ENCODE peak calls at places on chromosomes 7 and 10, in nine cellular contexts. Q is neural progenitor cell, C is heart right ventricle, X is tibial nerve, N is right cardiac atrium, D is PC-9, G is A549, B is spleen, S is dorsolateral prefrontal cortex. J is an unnamed sample.

GRCh38 chr7:144500225-144500624 is 96.7 kb upstream of the NOBOX start:
- DNase-seq in Q (no peak), D (no peak), C (no peak), N (no peak), S (no peak), X (no peak), G (no peak), B (no peak), J (no peak)

GRCh38 chr10:13924020-13924725 is 337.4 kb downstream of the PRPF18 start:
- DNase-seq in D (peak; percentile 37), C (no peak), S (no peak), X (no peak), N (no peak), Q (no peak), B (no peak), G (no peak), J (no peak)

GRCh38 chr7:149409889-149410288 is 51.0 kb downstream of the ZNF777 start:
- DNase-seq in X (no peak), G (no peak), N (no peak), D (no peak), Q (no peak), C (no peak), S (no peak), B (no peak), J (no peak)

GRCh38 chr10:47049906-47050305 is 138.7 kb downstream of the PTPN20 start:
- DNase-seq in G (no peak), N (no peak), X (no peak), S (no peak), Q (no peak), D (no peak), B (peak; percentile 55), C (no peak), J (no peak)

GRCh38 chr10:4095171-4095570 is 310.2 kb upstream of the KLF6 start:
- DNase-seq in X (no peak), S (no peak), D (no peak), B (no peak), C (no peak), G (no peak), Q (no peak), N (no peak), J (no peak)

GRCh38 chr7:149725916-149726315 is 47.5 kb downstream of the ZNF467 start:
- DNase-seq in B (peak; percentile 67), C (no peak), Q (no peak), X (no peak), S (no peak), G (no peak), N (no peak), D (no peak), J (no peak)

GRCh38 chr10:8060704-8061121 is 6.2 kb downstream of the GATA3 start:
- DNase-seq in C (no peak), D (no peak), B (no peak), G (no peak), S (no peak), Q (no peak), N (no peak), X (no peak), J (no peak)

GRCh38 chr7:127485482-127485881 is 93.0 kb upstream of the ZNF800 start:
- DNase-seq in X (no peak), D (no peak), G (no peak), B (no peak), Q (no peak), C (no peak), S (no peak), N (no peak), J (no peak)

GRCh38 chr10:125857185-125857760 is 23.8 kb downstream of the DHX32 start:
- DNase-seq in N (no peak), B (no peak), D (no peak), G (no peak), C (no peak), S (no peak), Q (no peak), X (no peak), J (no peak)

GRCh38 chr7:30209951-30210350 is 74.4 kb upstream of the ZNRF2 start:
- DNase-seq in N (no peak), X (no peak), C (no peak), Q (no peak), S (no peak), D (no peak), G (no peak), B (no peak), J (no peak)

GRCh38 chr7:26449175-26450165 is 157.8 kb downstream of the SNX10 start:
- DNase-seq in C (no peak), D (peak; percentile 39), B (no peak), G (peak; percentile 61), N (no peak), Q (no peak), X (no peak), S (no peak), J (no peak)

GRCh38 chr10:108791794-108792474 is 1131.4 kb downstream of the XPNPEP1 start:
- DNase-seq in G (no peak), D (no peak), N (no peak), Q (no peak), X (no peak), C (no peak), S (no peak), B (no peak), J (no peak)

GRCh38 chr10:114436941-114437340 is 32.6 kb upstream of the AFAP1L2 start:
- DNase-seq in N (no peak), Q (no peak), G (no peak), S (no peak), C (no peak), B (no peak), X (no peak), D (no peak), J (no peak)

GRCh38 chr7:152872061-152872744 is 112.7 kb downstream of the ACTR3B start:
- DNase-seq in B (no peak), G (no peak), C (no peak), D (no peak), N (no peak), Q (no peak), X (no peak), S (no peak), J (no peak)

GRCh38 chr10:27912241-27912640 is 86.6 kb downstream of the ODAD2 start:
- DNase-seq in G (no peak), S (no peak), B (no peak), X (no peak), C (no peak), Q (no peak), N (no peak), D (no peak), J (no peak)

GRCh38 chr10:119588071-119588470 is 8.7 kb downstream of the TIAL1 start:
- DNase-seq in N (no peak), G (no peak), X (no peak), D (no peak), B (no peak), S (no peak), Q (no peak), C (no peak), J (no peak)
- H3K27ac ChIP-seq in N (no peak overlapping the region), G (no peak overlapping the region), X (no peak overlapping the region), D (no peak overlapping the region), B (no peak overlapping the region), S (no peak overlapping the region), Q (no peak overlapping the region), C (no peak overlapping the region), J (no peak overlapping the region)

GRCh38 chr7:66539264-66539623 is 89.4 kb upstream of the KCTD7 start:
- DNase-seq in B (no peak), C (no peak), D (no peak), Q (no peak), N (no peak), X (no peak), G (no peak), S (no peak), J (no peak)

GRCh38 chr7:66537876-66538275 is 90.8 kb upstream of the KCTD7 start:
- DNase-seq in B (no peak), X (no peak), S (no peak), G (no peak), D (no peak), N (no peak), Q (no peak), C (no peak), J (no peak)

GRCh38 chr7:66539948-66540375 is 88.7 kb upstream of the KCTD7 start:
- DNase-seq in X (no peak), G (no peak), S (no peak), C (no peak), B (no peak), D (no peak), N (no peak), Q (no peak), J (no peak)

GRCh38 chr7:66542528-66543373 is 85.9 kb upstream of the KCTD7 start:
- DNase-seq in B (no peak), D (no peak), G (no peak), C (no peak), N (no peak), S (no peak), X (no peak), Q (no peak), J (no peak)

DNA sequence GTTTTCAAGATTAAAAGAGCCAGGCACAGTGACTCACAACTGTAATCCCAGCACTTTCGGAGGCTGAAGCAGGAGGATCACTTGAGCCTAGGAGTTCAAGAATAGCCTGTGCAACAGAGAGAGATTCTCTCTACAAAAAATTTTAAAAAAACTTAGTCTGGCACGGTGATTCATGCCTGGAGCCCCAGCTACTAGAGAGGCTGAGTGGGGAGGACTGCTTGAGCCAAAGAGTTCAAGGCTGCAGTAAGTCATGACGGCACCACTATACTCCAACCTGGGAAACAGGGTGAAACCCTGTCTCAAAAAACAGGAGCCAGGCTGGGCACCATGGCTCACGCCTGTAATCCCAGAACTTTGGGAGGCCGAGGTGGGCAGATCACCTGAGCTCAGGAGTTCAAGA is 86.6 kb upstream of the KCTD7 start:
- DNase-seq in Q (no peak), S (no peak), N (no peak), D (no peak), C (no peak), B (no peak), X (no peak), G (no peak), J (no peak)
- H3K27ac ChIP-seq in Q (no peak overlapping the region), S (no peak overlapping the region), N (no peak overlapping the region), D (no peak overlapping the region), C (no peak overlapping the region), B (no peak overlapping the region), X (no peak overlapping the region), G (no peak overlapping the region), J (no peak overlapping the region)

DNA sequence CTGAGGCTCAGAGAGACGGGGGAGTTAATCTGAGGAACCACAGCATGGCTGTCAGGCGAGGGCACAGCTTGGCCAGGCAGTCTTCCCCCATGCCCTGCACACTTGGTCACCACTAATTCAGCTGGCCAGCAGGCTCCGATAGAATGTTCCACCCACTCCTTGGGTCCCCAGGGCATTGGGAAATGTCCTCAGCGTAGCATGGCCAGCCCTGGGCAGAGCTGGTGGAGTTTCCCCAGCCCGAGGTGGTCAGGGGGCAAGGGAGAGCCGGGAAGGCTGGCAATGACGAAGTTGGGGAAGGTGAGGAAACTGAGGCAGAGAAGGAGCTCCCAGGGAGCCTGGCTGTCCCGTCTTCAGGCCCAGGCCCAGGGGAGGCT is 12.1 kb upstream of the GRIFIN start:
- DNase-seq in S (no peak), B (peak; percentile 55), G (no peak), N (peak; percentile 82), X (peak; percentile 64), D (no peak), Q (no peak), C (no peak), J (no peak)
- H3K27ac ChIP-seq in S (no peak overlapping the region), B (no peak overlapping the region), G (no peak overlapping the region), N (no peak overlapping the region), X (no peak overlapping the region), D (no peak overlapping the region), Q (no peak overlapping the region), C (peak overlapping the region; percentile 75), J (no peak overlapping the region)

DNA sequence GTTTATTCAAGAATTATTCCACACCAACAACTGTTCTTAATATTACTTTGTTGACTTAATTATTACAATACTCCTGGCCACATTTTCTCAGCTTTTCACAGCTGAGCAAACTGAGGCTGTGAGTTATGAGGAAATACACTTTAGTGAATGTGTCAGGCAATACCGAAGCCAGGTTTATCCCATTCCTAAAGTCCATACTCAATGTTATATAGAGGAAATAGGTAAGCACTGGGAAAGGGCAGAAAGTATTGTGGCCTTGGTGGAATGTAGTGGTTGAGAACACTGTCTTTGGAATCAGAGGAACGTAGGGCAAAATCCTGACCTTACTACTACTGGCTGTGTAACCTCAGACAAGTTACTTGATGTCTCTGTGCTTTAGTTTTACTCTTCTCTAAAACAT is 110.8 kb downstream of the CD36 start:
- DNase-seq in B (no peak), G (no peak), S (no peak), D (no peak), Q (no peak), N (no peak), C (no peak), X (no peak), J (no peak)
- H3K27ac ChIP-seq in B (no peak overlapping the region), G (peak overlapping the region; percentile 40), S (peak overlapping the region; percentile 84), D (no peak overlapping the region), Q (no peak overlapping the region), N (no peak overlapping the region), C (no peak overlapping the region), X (no peak overlapping the region), J (no peak overlapping the region)